ENCODE peak calls at places on chromosome 21, in eight cellular contexts. G is HL-60, J is bronchial epithelial cell, E is dorsolateral prefrontal cortex, Q is choroid plexus epithelial cell, P is PC-9, L is left lung, W is A549. D is an unnamed sample.

GRCh38 chr21:16117331-16117730 is 387.5 kb downstream of the USP25 start:
- DNase-seq in G (no peak), J (peak), E (no peak), Q (peak), P (no peak), L (no peak), W (no peak), D (no peak)

GRCh38 chr21:33560965-33561364 is 18.1 kb downstream of the SON start:
- DNase-seq in G (no peak), J (no peak), E (no peak), Q (no peak), P (no peak), L (no peak), W (no peak), D (no peak)

GRCh38 chr21:36700295-36700960 is 1.5 kb downstream of the SIM2 start:
- DNase-seq in G (no peak), J (no peak), E (no peak), Q (no peak), P (no peak), L (no peak), W (no peak), D (no peak)

GRCh38 chr21:25313891-25314646 is 293.2 kb downstream of the MRPL39 start:
- DNase-seq in G (peak), J (no peak), E (no peak), Q (peak), P (no peak), L (no peak), W (no peak), D (no peak)

GRCh38 chr21:16912075-16912474 is 600.8 kb upstream of the CXADR start:
- DNase-seq in G (no peak), J (peak), E (no peak), Q (peak), P (peak), L (no peak), W (no peak), D (no peak)

GRCh38 chr21:45421071-45421845 is 16.3 kb downstream of the COL18A1 start:
- DNase-seq in G (no peak), J (peak), E (no peak), Q (no peak), P (peak), L (no peak), W (no peak), D (no peak)

GRCh38 chr21:20016431-20017005 is 981.7 kb upstream of the NCAM2 start:
- DNase-seq in G (no peak), J (no peak), E (no peak), Q (no peak), P (no peak), L (no peak), W (no peak), D (no peak)

GRCh38 chr21:44455524-44456206 is 355 bp downstream of the LRRC3 start:
- DNase-seq in G (no peak), J (no peak), E (peak), Q (peak), P (no peak), L (peak), W (peak), D (no peak)

GRCh38 chr21:43361127-43361492 is 65.8 kb downstream of the SIK1 start:
- DNase-seq in G (no peak), J (peak), E (no peak), Q (peak), P (no peak), L (no peak), W (no peak), D (no peak)

GRCh38 chr21:22174746-22175145 is 1176.5 kb downstream of the NCAM2 start:
- DNase-seq in G (no peak), J (peak), E (no peak), Q (no peak), P (no peak), L (no peak), W (no peak), D (no peak)

GRCh38 chr21:34186119-34186719 is 112.8 kb downstream of the MRPS6 start:
- DNase-seq in G (no peak), J (no peak), E (no peak), Q (no peak), P (no peak), L (no peak), W (no peak), D (no peak)

GRCh38 chr21:36803051-36803709 is 104.3 kb downstream of the SIM2 start:
- DNase-seq in G (no peak), J (no peak), E (peak), Q (no peak), P (no peak), L (no peak), W (no peak), D (no peak)

GRCh38 chr21:36928960-36929359 is 37.5 kb downstream of the HLCS start:
- DNase-seq in G (no peak), J (no peak), E (no peak), Q (no peak), P (no peak), L (no peak), W (no peak), D (no peak)

GRCh38 chr21:44394733-44395132 is 41.3 kb downstream of the TRPM2 start:
- DNase-seq in G (no peak), J (no peak), E (no peak), Q (no peak), P (no peak), L (no peak), W (no peak), D (peak)

GRCh38 chr21:45341261-45341660 is 53.6 kb upstream of the POFUT2 start:
- DNase-seq in G (no peak), J (no peak), E (no peak), Q (no peak), P (no peak), L (no peak), W (no peak), D (no peak)

GRCh38 chr21:44849616-44850130 is 23.8 kb downstream of the PTTG1IP start:
- DNase-seq in G (peak), J (no peak), E (no peak), Q (no peak), P (no peak), L (peak), W (no peak), D (no peak)

DNA sequence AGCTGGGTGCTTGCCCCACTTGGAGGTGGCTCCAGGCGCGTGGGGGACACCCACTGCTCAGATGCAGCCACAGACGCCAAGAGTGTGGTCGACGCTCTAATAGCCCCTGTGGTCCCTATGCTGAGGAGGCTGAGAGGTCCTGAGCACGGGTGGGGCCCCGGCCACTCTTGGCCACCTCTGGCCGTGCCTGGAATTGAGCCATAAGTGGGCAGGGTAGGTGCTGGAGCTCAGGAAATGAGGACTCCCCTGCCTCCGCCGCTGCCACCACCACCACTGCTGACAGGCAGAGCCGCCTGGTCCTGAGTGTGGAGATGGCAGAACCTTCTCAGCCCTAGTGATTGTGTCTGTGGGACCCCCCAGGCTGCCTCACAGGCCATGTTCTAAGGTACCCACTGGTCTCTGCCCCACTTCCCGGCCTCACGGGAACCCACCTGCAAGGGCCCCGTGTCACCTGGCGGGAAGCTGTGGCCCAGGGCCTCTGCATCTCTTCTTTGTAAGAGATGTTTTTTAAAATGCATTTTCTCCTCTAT is 34.6 kb upstream of the DIP2A start:
- DNase-seq in G (no peak), J (no peak), E (peak), Q (no peak), P (no peak), L (no peak), W (no peak), D (no peak)
- TF ChIP-seq CTCF in G (no peak), J (no peak), E (no peak), Q (no peak), P (no peak), L (no peak), W (no peak), D (no peak)

GRCh38 chr21:14864211-14865021 is 200.4 kb downstream of the NRIP1 start:
- DNase-seq in G (no peak), J (peak), E (peak), Q (peak), P (no peak), L (peak), W (peak), D (no peak)
- TF ChIP-seq CTCF in G (peak), J (peak), E (peak), Q (peak), P (peak), L (peak), W (peak), D (peak)

GRCh38 chr21:38167345-38167744 is 89.4 kb upstream of the KCNJ15 start:
- DNase-seq in G (no peak), J (no peak), E (no peak), Q (no peak), P (no peak), L (no peak), W (no peak), D (no peak)

GRCh38 chr21:38175321-38175720 is 81.5 kb upstream of the KCNJ15 start:
- DNase-seq in G (no peak), J (peak), E (no peak), Q (no peak), P (no peak), L (no peak), W (no peak), D (no peak)

GRCh38 chr21:38170283-38170682 is 86.5 kb upstream of the KCNJ15 start:
- DNase-seq in G (no peak), J (peak), E (no peak), Q (peak), P (no peak), L (peak), W (no peak), D (no peak)

GRCh38 chr21:38170705-38171682 is 85.8 kb upstream of the KCNJ15 start:
- DNase-seq in G (no peak), J (peak), E (no peak), Q (peak), P (no peak), L (no peak), W (no peak), D (no peak)

DNA sequence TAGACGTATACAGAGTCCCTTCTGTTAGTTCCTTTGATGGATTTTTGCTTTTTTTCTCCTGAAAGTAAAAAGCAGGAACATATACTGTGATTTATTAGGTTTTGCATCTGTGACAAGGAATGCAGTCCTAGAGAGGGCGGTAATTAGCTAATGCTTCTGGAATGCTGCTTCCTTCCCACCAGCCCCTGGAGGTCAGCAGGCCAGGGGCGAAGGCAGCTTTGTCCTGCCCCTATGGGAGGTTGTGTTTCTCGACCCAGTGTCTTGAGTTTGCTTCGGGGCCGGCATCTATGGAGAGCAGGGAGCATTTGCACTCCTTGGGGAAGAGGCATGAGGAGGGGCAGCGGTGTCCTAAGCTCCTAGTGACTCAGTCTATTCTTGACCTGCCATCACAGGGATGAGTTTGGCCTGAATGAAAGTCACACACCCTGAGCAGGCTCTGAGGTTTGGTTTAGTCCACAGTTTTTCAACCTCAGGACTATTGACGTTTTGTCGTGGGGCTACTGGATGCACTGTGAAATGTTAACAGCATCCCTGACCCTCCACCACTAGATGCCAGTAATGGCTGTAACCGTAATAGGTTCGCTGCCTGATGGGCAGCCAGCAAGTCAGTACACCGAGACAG is 85.0 kb upstream of the KCNJ15 start:
- DNase-seq in G (no peak), J (peak), E (no peak), Q (peak), P (no peak), L (no peak), W (no peak), D (no peak)
- TF ChIP-seq CTCF in G (no peak), J (no peak), E (no peak), Q (peak), P (no peak), L (no peak), W (no peak), D (no peak)

GRCh38 chr21:35458406-35458805 is 409.3 kb upstream of the RUNX1 start:
- DNase-seq in G (no peak), J (no peak), E (no peak), Q (no peak), P (no peak), L (no peak), W (no peak), D (no peak)
- TF ChIP-seq CTCF in G (no peak), J (no peak), E (no peak), Q (no peak), P (no peak), L (no peak), W (no peak), D (no peak)

GRCh38 chr21:31924548-31924947 is 51.7 kb downstream of the HUNK start:
- DNase-seq in G (no peak), J (no peak), E (no peak), Q (no peak), P (no peak), L (no peak), W (no peak), D (no peak)
- TF ChIP-seq CTCF in G (no peak), J (no peak), E (no peak), Q (no peak), P (no peak), L (no peak), W (no peak), D (no peak)

GRCh38 chr21:42309753-42310213 is 5.4 kb downstream of the TFF3 start:
- DNase-seq in G (peak), J (peak), E (no peak), Q (peak), P (no peak), L (peak), W (peak), D (peak)
- TF ChIP-seq CTCF in G (peak), J (peak), E (peak), Q (peak), P (peak), L (peak), W (peak), D (peak)

GRCh38 chr21:26769613-26770188 is 75.5 kb downstream of the ADAMTS1 start:
- DNase-seq in G (no peak), J (peak), E (no peak), Q (peak), P (no peak), L (no peak), W (no peak), D (no peak)
- TF ChIP-seq CTCF in G (no peak), J (peak), E (peak), Q (peak), P (peak), L (peak), W (no peak), D (peak)

GRCh38 chr21:29074007-29074376 is 544 bp upstream of the CCT8 start:
- DNase-seq in G (no peak), J (no peak), E (no peak), Q (no peak), P (no peak), L (no peak), W (peak), D (no peak)
- TF ChIP-seq CTCF in G (no peak), J (no peak), E (no peak), Q (no peak), P (no peak), L (no peak), W (no peak), D (no peak)

DNA sequence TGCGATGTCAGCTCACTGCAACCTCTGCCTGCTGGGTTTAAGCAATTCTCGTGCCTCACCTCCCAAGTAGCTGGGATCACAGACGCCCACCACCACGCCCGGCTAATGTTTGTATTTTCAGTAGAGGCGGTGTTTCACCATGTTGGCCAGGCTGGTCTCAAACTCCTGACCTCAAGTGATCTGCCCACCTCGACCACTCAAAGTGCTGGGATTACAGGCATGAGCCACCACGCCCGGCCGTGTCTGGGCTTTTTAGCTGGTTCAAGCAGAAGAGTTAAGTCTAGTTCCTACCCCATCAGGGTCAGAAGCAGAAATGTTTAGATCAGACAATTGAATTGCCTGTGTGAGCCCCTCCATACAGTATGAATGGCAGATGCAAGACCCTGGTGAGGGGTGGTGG is 27.7 kb upstream of the RIPK4 start:
- DNase-seq in G (no peak), J (no peak), E (no peak), Q (no peak), P (no peak), L (no peak), W (no peak), D (no peak)
- TF ChIP-seq CTCF in G (no peak), J (no peak), E (no peak), Q (no peak), P (no peak), L (no peak), W (no peak), D (no peak)

D was measured in mesothelial cell of epicardium.